ENCODE peak calls at places on chromosome 22, in five cellular contexts. N is erythroblast; W is activated CD4-positive, alpha-beta T cell treated with anti-CD3 and anti-CD28 coated beads, Interleukin-2, amount 50 U/mL, for 4 hours; C is left lung; A is hippocampal formation. K is an unnamed sample.

GRCh38 chr22:38497869-38498268 is 8.2 kb downstream of the DDX17 start:
- DNase-seq in A (no peak), C (no peak), W (no peak), N (no peak), K (no peak)

GRCh38 chr22:24994070-24994763 is 41.7 kb downstream of the KIAA1671 start:
- DNase-seq in A (no peak), N (no peak), W (no peak), C (no peak), K (no peak)

GRCh38 chr22:35217541-35217940 is 39.8 kb upstream of the HMGXB4 start:
- DNase-seq in C (no peak), N (no peak), A (no peak), W (no peak), K (no peak)

GRCh38 chr22:39275814-39276443 is 31.1 kb upstream of the PDGFB start:
- DNase-seq in C (no peak), N (no peak), W (no peak), A (no peak), K (no peak)

GRCh38 chr22:38864361-38865191 is 7.4 kb downstream of the CBX6 start:
- DNase-seq in A (no peak), W (no peak), N (no peak), C (no peak), K (no peak)

GRCh38 chr22:26845016-26845728 is 187.8 kb downstream of the MIAT start:
- DNase-seq in W (no peak), C (no peak), N (no peak), A (peak), K (no peak)

GRCh38 chr22:17753401-17753989 is 20.8 kb downstream of the BID start:
- DNase-seq in N (no peak), W (no peak), C (no peak), A (no peak), K (no peak)

GRCh38 chr22:38202437-38203089 is 769 bp downstream of the MAFF start:
- DNase-seq in C (peak), N (peak), A (no peak), W (peak), K (peak)

GRCh38 chr22:20064140-20064480 is 15.9 kb upstream of the DGCR8 start:
- DNase-seq in C (no peak), A (no peak), N (no peak), W (no peak), K (no peak)

GRCh38 chr22:45600791-45601730 is 70.6 kb upstream of the ATXN10 start:
- DNase-seq in C (no peak), N (no peak), W (no peak), A (no peak), K (no peak)

GRCh38 chr22:41302016-41302767 is 867 bp downstream of the ZC3H7B start:
- DNase-seq in N (peak), C (no peak), A (no peak), W (no peak), K (no peak)

GRCh38 chr22:23537421-23537820 is 42.7 kb downstream of the IGLL1 start:
- DNase-seq in N (no peak), C (no peak), W (no peak), A (no peak), K (no peak)

GRCh38 chr22:48146426-48146825 is 1384.0 kb downstream of the TBC1D22A start:
- DNase-seq in C (no peak), N (no peak), W (no peak), A (no peak), K (no peak)

GRCh38 chr22:45887202-45888131 is 89.5 kb downstream of the WNT7B start:
- DNase-seq in W (no peak), A (no peak), N (no peak), C (peak), K (no peak)

GRCh38 chr22:32826537-32826936 is 25.0 kb downstream of the TIMP3 start:
- DNase-seq in N (no peak), C (no peak), A (no peak), W (no peak), K (no peak)

GRCh38 chr22:39493759-39494158 is 8.3 kb upstream of the MIEF1 start:
- DNase-seq in N (no peak), C (no peak), A (no peak), W (no peak), K (no peak)

GRCh38 chr22:28299760-28300159 is 379.9 kb downstream of the TTC28 start:
- DNase-seq in A (no peak), W (no peak), C (no peak), N (no peak), K (peak)

GRCh38 chr22:43922123-43922522 is 1.5 kb upstream of the PNPLA3 start:
- DNase-seq in N (peak), W (no peak), A (no peak), C (no peak), K (no peak)

GRCh38 chr22:27667121-27667843 is 134.3 kb downstream of the MN1 start:
- DNase-seq in A (no peak), N (no peak), C (peak), W (no peak), K (no peak)

GRCh38 chr22:43860126-43860525 is 2.2 kb downstream of the SULT4A1 start:
- DNase-seq in W (no peak), C (peak), N (no peak), A (no peak), K (no peak)

GRCh38 chr22:49234459-49234858 is 593.2 kb downstream of the BRD1 start:
- DNase-seq in W (no peak), N (no peak), C (peak), A (no peak), K (no peak)

GRCh38 chr22:39598017-39598965 is 27.7 kb downstream of the CACNA1I start:
- DNase-seq in W (peak), C (peak), N (peak), A (no peak), K (no peak)

GRCh38 chr22:32255726-32256125 is 579 bp upstream of the SLC5A4 start:
- DNase-seq in N (no peak), W (no peak), C (no peak), A (no peak), K (no peak)

GRCh38 chr22:39718206-39718605 is 147.7 kb downstream of the CACNA1I start:
- DNase-seq in C (no peak), A (no peak), N (peak), W (no peak), K (no peak)

GRCh38 chr22:25970348-25970995 is 198.8 kb upstream of the SEZ6L start:
- DNase-seq in A (no peak), W (no peak), C (no peak), N (no peak), K (no peak)

GRCh38 chr22:39959640-39960447 is at the start of gene TMA7B:
- DNase-seq in W (no peak), C (peak), N (no peak), A (no peak), K (no peak)

GRCh38 chr22:27986459-27986858 is 67.4 kb upstream of the PITPNB start:
- DNase-seq in A (no peak), W (no peak), N (no peak), C (no peak), K (no peak)

GRCh38 chr22:36379593-36380361 is 8.0 kb downstream of the MYH9 start:
- DNase-seq in N (no peak), A (no peak), C (no peak), W (no peak), K (no peak)

GRCh38 chr22:20805972-20806471 is 32.1 kb downstream of the SERPIND1 start:
- DNase-seq in C (no peak), N (peak), A (no peak), W (no peak), K (no peak)

GRCh38 chr22:47632646-47633045 is 870.2 kb downstream of the TBC1D22A start:
- DNase-seq in A (no peak), C (no peak), W (no peak), N (no peak), K (no peak)

GRCh38 chr22:49457946-49458707 is 369.5 kb downstream of the BRD1 start:
- DNase-seq in N (no peak), C (no peak), W (no peak), A (no peak), K (no peak)

GRCh38 chr22:28978863-28979799 is 82.5 kb downstream of the C22orf31 start:
- DNase-seq in N (no peak), A (no peak), C (no peak), W (no peak), K (no peak)

GRCh38 chr22:29625090-29625825 is 21.8 kb downstream of the NF2 start:
- DNase-seq in A (peak), N (peak), W (peak), C (no peak), K (peak)

GRCh38 chr22:28187612-28188011 is 268.6 kb upstream of the PITPNB start:
- DNase-seq in N (no peak), W (no peak), C (no peak), A (no peak), K (no peak)

GRCh38 chr22:19680911-19681862 is 33.1 kb upstream of the SEPTIN5 start:
- DNase-seq in N (peak), W (no peak), C (no peak), A (no peak), K (no peak)

GRCh38 chr22:37305873-37306272 is 23.6 kb downstream of the CYTH4 start:
- DNase-seq in N (no peak), C (no peak), A (no peak), W (no peak), K (no peak)

GRCh38 chr22:42236848-42237247 is 33.6 kb downstream of the TCF20 start:
- DNase-seq in C (no peak), A (no peak), N (no peak), W (no peak), K (no peak)

GRCh38 chr22:38941488-38941987 is 15.9 kb upstream of the APOBEC3A start:
- DNase-seq in C (peak), A (no peak), N (peak), W (peak), K (no peak)

GRCh38 chr22:38901111-38901641 is 29.2 kb upstream of the CBX6 start:
- DNase-seq in C (no peak), N (no peak), W (no peak), A (no peak), K (no peak)

K was measured in midbrain.